ENCODE peak calls at places on chromosomes 3 and 15, in ten cellular contexts. X is fibroblast of lung, U is ovary, L is GM23248, M is transverse colon, H is heart left ventricle, Z is substantia nigra, J is tibial artery, G is A549, K is PC-3. I is an unnamed sample.

GRCh38 chr15:36545451-36545992 is 33.9 kb upstream of the CDIN1 start:
- DNase-seq in X (no peak), U (no peak), L (no peak), M (no peak), H (no peak), Z (no peak), J (no peak), G (no peak), K (no peak), I (no peak)

GRCh38 chr15:91866971-91867372 is 13.5 kb downstream of the SLCO3A1 start:
- DNase-seq in X (peak; percentile 69), U (peak; percentile 42), L (peak; percentile 64), M (no peak), H (peak; percentile 89), Z (peak; percentile 31), J (peak; percentile 28), G (no peak), K (no peak), I (peak; percentile 82)

GRCh38 chr3:150599611-150600297 is 3.4 kb upstream of the SELENOT start:
- DNase-seq in X (peak; percentile 42), U (no peak), L (peak; percentile 73), M (no peak), H (no peak), Z (no peak), J (no peak), G (no peak), K (peak; percentile 96), I (peak; percentile 68)

GRCh38 chr15:49644364-49644794 is 23.5 kb downstream of the DTWD1 start:
- DNase-seq in X (no peak), U (no peak), L (peak; percentile 21), M (no peak), H (no peak), Z (no peak), J (no peak), G (no peak), K (no peak), I (no peak)

GRCh38 chr3:48459331-48459730 is 12.8 kb downstream of the ATRIP start:
- DNase-seq in X (no peak), U (no peak), L (no peak), M (no peak), H (no peak), Z (no peak), J (no peak), G (no peak), K (no peak), I (no peak)

GRCh38 chr3:105579439-105579838 is 212.7 kb downstream of the ALCAM start:
- DNase-seq in X (no peak), U (no peak), L (peak; percentile 41), M (no peak), H (no peak), Z (no peak), J (no peak), G (no peak), K (no peak), I (no peak)

GRCh38 chr15:70486451-70487379 is 276.6 kb downstream of the UACA start:
- DNase-seq in X (peak; percentile 99), U (no peak), L (peak; percentile 95), M (no peak), H (peak; percentile 41), Z (peak; percentile 2), J (peak; percentile 36), G (no peak), K (peak; percentile 65), I (peak; percentile 40)

GRCh38 chr3:53842436-53843194 is 3.6 kb downstream of the CHDH start:
- DNase-seq in X (no peak), U (no peak), L (peak; percentile 57), M (peak; percentile 79), H (peak; percentile 58), Z (peak; percentile 88), J (no peak), G (peak; percentile 48), K (peak; percentile 66), I (no peak)

GRCh38 chr3:189457201-189457607 is 174.0 kb upstream of the TP63 start:
- DNase-seq in X (no peak), U (no peak), L (peak; percentile 28), M (no peak), H (no peak), Z (no peak), J (no peak), G (no peak), K (peak; percentile 50), I (peak; percentile 26)

GRCh38 chr3:69511361-69511760 is 125.5 kb upstream of the FRMD4B start:
- DNase-seq in X (no peak), U (no peak), L (no peak), M (no peak), H (no peak), Z (no peak), J (no peak), G (no peak), K (no peak), I (no peak)

GRCh38 chr15:31433574-31433973 is 106.9 kb downstream of the KLF13 start:
- DNase-seq in X (no peak), U (no peak), L (no peak), M (no peak), H (no peak), Z (no peak), J (no peak), G (no peak), K (no peak), I (no peak)

GRCh38 chr15:31433101-31433500 is 106.5 kb downstream of the KLF13 start:
- DNase-seq in X (no peak), U (no peak), L (peak; percentile 42), M (no peak), H (no peak), Z (no peak), J (no peak), G (no peak), K (no peak), I (no peak)

GRCh38 chr15:31435891-31436628 is 109.4 kb downstream of the KLF13 start:
- DNase-seq in X (no peak), U (no peak), L (peak; percentile 87), M (no peak), H (peak; percentile 44), Z (no peak), J (peak; percentile 75), G (no peak), K (peak; percentile 8), I (peak; percentile 18)

GRCh38 chr15:31435256-31435781 is 108.7 kb downstream of the KLF13 start:
- DNase-seq in X (peak; percentile 77), U (peak; percentile 83), L (peak; percentile 87), M (peak; percentile 88), H (peak; percentile 90), Z (peak; percentile 44), J (peak; percentile 78), G (peak; percentile 83), K (peak; percentile 65), I (peak; percentile 70)

GRCh38 chr15:31434418-31435255 is 108.0 kb downstream of the KLF13 start:
- DNase-seq in X (peak; percentile 72), U (peak; percentile 59), L (peak; percentile 98), M (peak; percentile 75), H (peak; percentile 65), Z (no peak), J (peak; percentile 70), G (no peak), K (peak; percentile 56), I (peak; percentile 51)
- H3K27ac ChIP-seq in X (peak overlapping the region; percentile 90), U (peak overlapping the region; percentile 36), L (peak overlapping the region; percentile 96), M (peak overlapping the region; percentile 75), H (peak overlapping the region; percentile 50), Z (peak overlapping the region; percentile 17), J (peak overlapping the region; percentile 50), G (peak overlapping the region; percentile 57), K (no peak overlapping the region), I (peak overlapping the region; percentile 88)

GRCh38 chr3:66010348-66011097 is 28.2 kb downstream of the MAGI1 start:
- DNase-seq in X (no peak), U (no peak), L (no peak), M (no peak), H (no peak), Z (no peak), J (no peak), G (no peak), K (peak; percentile 66), I (peak; percentile 49)
- H3K27ac ChIP-seq in X (no peak overlapping the region), U (no peak overlapping the region), L (no peak overlapping the region), M (no peak overlapping the region), H (peak overlapping the region; percentile 37), Z (no peak overlapping the region), J (no peak overlapping the region), G (no peak overlapping the region), K (peak overlapping the region; percentile 17), I (no peak overlapping the region)

GRCh38 chr3:124774305-124774673 is 44.0 kb downstream of the UMPS start:
- DNase-seq in X (peak; percentile 43), U (no peak), L (peak; percentile 77), M (peak; percentile 19), H (peak; percentile 70), Z (no peak), J (peak; percentile 32), G (peak; percentile 56), K (peak; percentile 56), I (peak; percentile 31)

GRCh38 chr3:124776856-124777255 is 46.6 kb downstream of the UMPS start:
- DNase-seq in X (no peak), U (no peak), L (no peak), M (no peak), H (no peak), Z (no peak), J (no peak), G (no peak), K (no peak), I (no peak)

GRCh38 chr3:124774841-124775402 is 44.7 kb downstream of the UMPS start:
- DNase-seq in X (no peak), U (no peak), L (no peak), M (no peak), H (no peak), Z (no peak), J (peak; percentile 13), G (no peak), K (no peak), I (no peak)

GRCh38 chr3:124778061-124778460 is 47.8 kb downstream of the UMPS start:
- DNase-seq in X (no peak), U (peak; percentile 8), L (no peak), M (no peak), H (no peak), Z (no peak), J (no peak), G (no peak), K (no peak), I (no peak)

GRCh38 chr3:124775776-124776336 is 45.6 kb downstream of the UMPS start:
- DNase-seq in X (no peak), U (no peak), L (no peak), M (no peak), H (no peak), Z (no peak), J (no peak), G (no peak), K (no peak), I (no peak)
- H3K27ac ChIP-seq in X (no peak overlapping the region), U (no peak overlapping the region), L (no peak overlapping the region), M (no peak overlapping the region), H (no peak overlapping the region), Z (no peak overlapping the region), J (peak overlapping the region; percentile 93), G (no peak overlapping the region), K (no peak overlapping the region), I (peak overlapping the region; percentile 46)

GRCh38 chr15:101684877-101685276 is 32.7 kb upstream of the TM2D3 start:
- DNase-seq in X (no peak), U (no peak), L (no peak), M (no peak), H (no peak), Z (no peak), J (no peak), G (no peak), K (no peak), I (no peak)

GRCh38 chr15:101679861-101680260 is 27.7 kb upstream of the TM2D3 start:
- DNase-seq in X (no peak), U (no peak), L (no peak), M (no peak), H (no peak), Z (no peak), J (no peak), G (no peak), K (no peak), I (no peak)

GRCh38 chr15:101689901-101690300 is 34.4 kb downstream of the TARS3 start:
- DNase-seq in X (peak; percentile 28), U (no peak), L (peak; percentile 66), M (no peak), H (no peak), Z (no peak), J (no peak), G (no peak), K (no peak), I (no peak)

GRCh38 chr15:101684384-101684783 is 32.2 kb upstream of the TM2D3 start:
- DNase-seq in X (peak; percentile 28), U (no peak), L (peak; percentile 91), M (no peak), H (peak; percentile 43), Z (no peak), J (no peak), G (peak; percentile 89), K (peak; percentile 80), I (peak; percentile 62)
- H3K27ac ChIP-seq in X (peak overlapping the region; percentile 34), U (no peak overlapping the region), L (peak overlapping the region; percentile 49), M (no peak overlapping the region), H (no peak overlapping the region), Z (no peak overlapping the region), J (no peak overlapping the region), G (peak overlapping the region; percentile 40), K (peak overlapping the region; percentile 7), I (no peak overlapping the region)

I was measured in RWPE1.